ENCODE peak calls at places on chromosomes 12 and 14, in nine cellular contexts. One of them, this sample, is unnamed.
A peak's percentile ranks its signal among the peaks of the same experiment; 100 is the strongest.

GRCh38 chr14:76760331-76761197 is 704 bp upstream of the VASH1 start:
- DNase-seq in B cell: no peak
- DNase-seq in effector memory CD8-positive, alpha-beta T cell: no peak
- DNase-seq in NCI-H345: no peak
- DNase-seq in activated CD4-positive, alpha-beta T cell treated with anti-CD3 and anti-CD28 coated beads for 36 hours: no peak
- DNase-seq in dermis blood vessel endothelial cell: no peak
- DNase-seq in HAP-1: no peak
- DNase-seq in GM23338: no peak
- DNase-seq in HEK293T: no peak
- DNase-seq in this sample: no peak

GRCh38 chr14:80764496-80764895 is 177.0 kb downstream of the CEP128 start:
- DNase-seq in B cell: no peak
- DNase-seq in effector memory CD8-positive, alpha-beta T cell: no peak
- DNase-seq in NCI-H345: no peak
- DNase-seq in activated CD4-positive, alpha-beta T cell treated with anti-CD3 and anti-CD28 coated beads for 36 hours: no peak
- DNase-seq in dermis blood vessel endothelial cell: no peak
- DNase-seq in HAP-1: no peak
- DNase-seq in GM23338: no peak
- DNase-seq in HEK293T: no peak
- DNase-seq in this sample: no peak

GRCh38 chr12:129552996-129553750 is 350.7 kb downstream of the TMEM132D start:
- DNase-seq in B cell: no peak
- DNase-seq in effector memory CD8-positive, alpha-beta T cell: no peak
- DNase-seq in NCI-H345: no peak
- DNase-seq in activated CD4-positive, alpha-beta T cell treated with anti-CD3 and anti-CD28 coated beads for 36 hours: no peak
- DNase-seq in dermis blood vessel endothelial cell: no peak
- DNase-seq in HAP-1: no peak
- DNase-seq in GM23338: no peak
- DNase-seq in HEK293T: no peak
- DNase-seq in this sample: no peak

GRCh38 chr14:72686832-72687231 is 207.1 kb downstream of the DPF3 start:
- DNase-seq in B cell: no peak
- DNase-seq in effector memory CD8-positive, alpha-beta T cell: no peak
- DNase-seq in NCI-H345: no peak
- DNase-seq in activated CD4-positive, alpha-beta T cell treated with anti-CD3 and anti-CD28 coated beads for 36 hours: no peak
- DNase-seq in dermis blood vessel endothelial cell: no peak
- DNase-seq in HAP-1: no peak
- DNase-seq in GM23338: no peak
- DNase-seq in HEK293T: no peak
- DNase-seq in this sample: no peak

GRCh38 chr14:77139540-77140342 is 1.9 kb downstream of the ZDHHC22 start:
- DNase-seq in B cell: peak; percentile 52
- DNase-seq in effector memory CD8-positive, alpha-beta T cell: no peak
- DNase-seq in NCI-H345: peak; percentile 71
- DNase-seq in activated CD4-positive, alpha-beta T cell treated with anti-CD3 and anti-CD28 coated beads for 36 hours: peak; percentile 79
- DNase-seq in dermis blood vessel endothelial cell: peak; percentile 59
- DNase-seq in HAP-1: peak; percentile 56
- DNase-seq in GM23338: peak; percentile 95
- DNase-seq in HEK293T: peak; percentile 83
- DNase-seq in this sample: no peak

GRCh38 chr12:52956987-52957386 is 8.1 kb downstream of the KRT18 start:
- DNase-seq in B cell: no peak
- DNase-seq in effector memory CD8-positive, alpha-beta T cell: no peak
- DNase-seq in NCI-H345: peak; percentile 71
- DNase-seq in activated CD4-positive, alpha-beta T cell treated with anti-CD3 and anti-CD28 coated beads for 36 hours: peak; percentile 11
- DNase-seq in dermis blood vessel endothelial cell: no peak
- DNase-seq in HAP-1: no peak
- DNase-seq in GM23338: no peak
- DNase-seq in HEK293T: no peak
- DNase-seq in this sample: no peak

GRCh38 chr12:63400746-63401145 is 249.7 kb upstream of the AVPR1A start:
- DNase-seq in B cell: no peak
- DNase-seq in effector memory CD8-positive, alpha-beta T cell: no peak
- DNase-seq in NCI-H345: peak; percentile 77
- DNase-seq in activated CD4-positive, alpha-beta T cell treated with anti-CD3 and anti-CD28 coated beads for 36 hours: no peak
- DNase-seq in dermis blood vessel endothelial cell: peak; percentile 98
- DNase-seq in HAP-1: no peak
- DNase-seq in GM23338: no peak
- DNase-seq in HEK293T: no peak
- DNase-seq in this sample: no peak

GRCh38 chr12:41795910-41796309 is 348.8 kb downstream of the GXYLT1 start:
- DNase-seq in B cell: no peak
- DNase-seq in effector memory CD8-positive, alpha-beta T cell: no peak
- DNase-seq in NCI-H345: no peak
- DNase-seq in activated CD4-positive, alpha-beta T cell treated with anti-CD3 and anti-CD28 coated beads for 36 hours: no peak
- DNase-seq in dermis blood vessel endothelial cell: peak; percentile 9
- DNase-seq in HAP-1: peak; percentile 13
- DNase-seq in GM23338: peak; percentile 72
- DNase-seq in HEK293T: peak; percentile 27
- DNase-seq in this sample: no peak

GRCh38 chr12:27530157-27530922 is 6.3 kb downstream of the PPFIBP1 start:
- DNase-seq in B cell: no peak
- DNase-seq in effector memory CD8-positive, alpha-beta T cell: no peak
- DNase-seq in NCI-H345: no peak
- DNase-seq in activated CD4-positive, alpha-beta T cell treated with anti-CD3 and anti-CD28 coated beads for 36 hours: no peak
- DNase-seq in dermis blood vessel endothelial cell: no peak
- DNase-seq in HAP-1: no peak
- DNase-seq in GM23338: peak; percentile 18
- DNase-seq in HEK293T: no peak
- DNase-seq in this sample: no peak

GRCh38 chr12:94109154-94109553 is 39.2 kb upstream of the PLXNC1 start:
- DNase-seq in B cell: no peak
- DNase-seq in effector memory CD8-positive, alpha-beta T cell: no peak
- DNase-seq in NCI-H345: no peak
- DNase-seq in activated CD4-positive, alpha-beta T cell treated with anti-CD3 and anti-CD28 coated beads for 36 hours: peak; percentile 71
- DNase-seq in dermis blood vessel endothelial cell: peak; percentile 28
- DNase-seq in HAP-1: no peak
- DNase-seq in GM23338: no peak
- DNase-seq in HEK293T: no peak
- DNase-seq in this sample: no peak

GRCh38 chr14:77965919-77966435 is 166.1 kb downstream of the ADCK1 start:
- DNase-seq in B cell: no peak
- DNase-seq in effector memory CD8-positive, alpha-beta T cell: no peak
- DNase-seq in NCI-H345: no peak
- DNase-seq in activated CD4-positive, alpha-beta T cell treated with anti-CD3 and anti-CD28 coated beads for 36 hours: peak; percentile 39
- DNase-seq in dermis blood vessel endothelial cell: peak; percentile 14
- DNase-seq in HAP-1: no peak
- DNase-seq in GM23338: peak; percentile 77
- DNase-seq in HEK293T: no peak
- DNase-seq in this sample: no peak

This sample was measured in activated effector memory CD4-positive, alpha-beta T cell treated with Interleukin-2 at 50 U/mL for 16 hours.